ENCODE peak calls at places on chromosomes 7 and 10, in eight cellular contexts. J, B, Q, O, N, U, Z and P are unnamed samples.

GRCh38 chr7:22935269-22935668 is 78.7 kb downstream of the HYCC1 start:
- DNase-seq in J (no peak), B (no peak), Q (no peak), O (peak; percentile 19), N (no peak), U (no peak), Z (no peak), P (peak; percentile 54)

GRCh38 chr10:67883710-67884312 is 645 bp upstream of the SIRT1 start:
- DNase-seq in J (no peak), B (no peak), Q (no peak), O (peak; percentile 57), N (no peak), U (peak; percentile 16), Z (no peak), P (no peak)

GRCh38 chr10:25758041-25758457 is 176.0 kb upstream of the MYO3A start:
- DNase-seq in J (no peak), B (no peak), Q (no peak), O (peak; percentile 20), N (peak; percentile 40), U (no peak), Z (no peak), P (no peak)

GRCh38 chr7:122885583-122886356 is 490 bp downstream of the CADPS2 start:
- DNase-seq in J (peak; percentile 67), B (peak; percentile 66), Q (peak; percentile 61), O (peak; percentile 52), N (peak; percentile 51), U (no peak), Z (peak; percentile 72), P (peak; percentile 42)

GRCh38 chr7:27143950-27144798 is 693 bp upstream of the HOXA5 start:
- DNase-seq in J (peak; percentile 64), B (no peak), Q (no peak), O (no peak), N (no peak), U (no peak), Z (peak; percentile 61), P (no peak)

GRCh38 chr7:151761256-151761655 is 115.7 kb downstream of the PRKAG2 start:
- DNase-seq in J (no peak), B (no peak), Q (no peak), O (no peak), N (no peak), U (no peak), Z (no peak), P (no peak)

GRCh38 chr10:12081879-12082560 is 13.3 kb downstream of the DHTKD1 start:
- DNase-seq in J (no peak), B (no peak), Q (no peak), O (peak; percentile 61), N (peak; percentile 86), U (no peak), Z (no peak), P (no peak)

GRCh38 chr10:76033457-76034196 is 602.2 kb downstream of the LRMDA start:
- DNase-seq in J (no peak), B (no peak), Q (no peak), O (peak; percentile 86), N (peak; percentile 2), U (no peak), Z (no peak), P (peak; percentile 80)

GRCh38 chr7:158934628-158935027 is 78.3 kb downstream of the DYNC2I1 start:
- DNase-seq in J (no peak), B (no peak), Q (no peak), O (no peak), N (no peak), U (no peak), Z (no peak), P (no peak)

GRCh38 chr10:119700321-119700954 is 25.4 kb upstream of the INPP5F start:
- DNase-seq in J (no peak), B (no peak), Q (no peak), O (no peak), N (no peak), U (no peak), Z (no peak), P (no peak)

GRCh38 chr10:43047288-43047970 is 29.4 kb upstream of the RET start:
- DNase-seq in J (peak; percentile 54), B (no peak), Q (no peak), O (no peak), N (no peak), U (no peak), Z (no peak), P (no peak)

GRCh38 chr7:114631249-114631822 is 216.7 kb downstream of the FOXP2 start:
- DNase-seq in J (no peak), B (no peak), Q (no peak), O (no peak), N (no peak), U (no peak), Z (no peak), P (no peak)

GRCh38 chr10:74310652-74311257 is 159.7 kb downstream of the ADK start:
- DNase-seq in J (no peak), B (no peak), Q (no peak), O (no peak), N (no peak), U (no peak), Z (no peak), P (no peak)

GRCh38 chr7:110386914-110387313 is 704.0 kb upstream of the LRRN3 start:
- DNase-seq in J (no peak), B (no peak), Q (no peak), O (peak; percentile 27), N (peak; percentile 65), U (peak; percentile 12), Z (no peak), P (peak; percentile 0)

GRCh38 chr7:137890449-137890916 is 43.7 kb upstream of the DGKI start:
- DNase-seq in J (no peak), B (no peak), Q (no peak), O (no peak), N (no peak), U (no peak), Z (no peak), P (no peak)

GRCh38 chr10:96301616-96302015 is 2.6 kb upstream of the DNTT start:
- DNase-seq in J (no peak), B (no peak), Q (no peak), O (no peak), N (no peak), U (no peak), Z (no peak), P (no peak)

GRCh38 chr10:96306516-96306915 is 2.3 kb downstream of the DNTT start:
- DNase-seq in J (peak; percentile 85), B (peak; percentile 70), Q (peak; percentile 55), O (no peak), N (no peak), U (no peak), Z (no peak), P (peak; percentile 63)

GRCh38 chr10:96299383-96299782 is 4.9 kb upstream of the DNTT start:
- DNase-seq in J (no peak), B (no peak), Q (no peak), O (no peak), N (no peak), U (no peak), Z (no peak), P (no peak)

GRCh38 chr10:96305019-96305418 is 785 bp downstream of the DNTT start:
- DNase-seq in J (no peak), B (no peak), Q (no peak), O (no peak), N (no peak), U (no peak), Z (no peak), P (no peak)

GRCh38 chr10:96304241-96304640 is at the start of gene DNTT:
- DNase-seq in J (no peak), B (no peak), Q (no peak), O (no peak), N (no peak), U (no peak), Z (no peak), P (no peak)
- H3K4me3 ChIP-seq in J (no peak within 1 kb of the TSS), B (no peak within 1 kb of the TSS), Q (no peak within 1 kb of the TSS), O (no peak within 1 kb of the TSS), N (no peak within 1 kb of the TSS), U (no peak within 1 kb of the TSS), Z (no peak within 1 kb of the TSS), P (no peak within 1 kb of the TSS)

DNA sequence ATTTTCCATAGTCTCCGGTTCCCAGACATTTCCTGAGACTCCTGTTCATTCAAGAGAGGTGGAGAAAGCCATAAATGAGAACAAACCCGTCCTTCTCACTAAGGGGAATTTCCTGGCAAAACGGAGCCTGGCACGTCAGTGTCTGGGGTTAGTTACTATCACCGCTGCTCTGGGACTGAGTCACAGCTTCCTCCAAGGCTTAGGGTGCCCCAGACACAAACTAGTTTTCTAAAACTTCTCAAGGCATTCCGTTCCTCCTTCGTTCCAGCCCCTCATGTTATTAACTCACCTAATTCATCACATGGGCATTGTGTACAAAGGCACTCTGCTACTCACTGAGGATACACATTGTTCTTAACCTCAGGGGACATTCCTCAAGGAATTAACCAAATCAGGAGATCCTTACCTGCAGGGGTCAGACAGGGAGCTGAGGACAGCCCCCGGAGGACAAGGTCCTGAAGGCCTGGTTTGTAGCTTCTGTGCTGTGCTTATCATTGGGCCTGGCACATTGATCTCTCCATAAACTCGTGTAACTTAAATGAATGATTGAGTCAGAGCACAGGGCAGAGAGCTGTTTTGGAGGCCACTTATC is 103.0 kb upstream of the KLF6 start:
- DNase-seq in J (peak; percentile 83), B (peak; percentile 86), Q (no peak), O (peak; percentile 97), N (peak; percentile 96), U (peak; percentile 46), Z (no peak), P (peak; percentile 85)
- H3K4me3 ChIP-seq in J (no peak overlapping the region), B (peak overlapping the region; percentile 18), Q (no peak overlapping the region), O (peak overlapping the region; percentile 58), N (no peak overlapping the region), U (no peak overlapping the region), Z (no peak overlapping the region), P (no peak overlapping the region)

DNA sequence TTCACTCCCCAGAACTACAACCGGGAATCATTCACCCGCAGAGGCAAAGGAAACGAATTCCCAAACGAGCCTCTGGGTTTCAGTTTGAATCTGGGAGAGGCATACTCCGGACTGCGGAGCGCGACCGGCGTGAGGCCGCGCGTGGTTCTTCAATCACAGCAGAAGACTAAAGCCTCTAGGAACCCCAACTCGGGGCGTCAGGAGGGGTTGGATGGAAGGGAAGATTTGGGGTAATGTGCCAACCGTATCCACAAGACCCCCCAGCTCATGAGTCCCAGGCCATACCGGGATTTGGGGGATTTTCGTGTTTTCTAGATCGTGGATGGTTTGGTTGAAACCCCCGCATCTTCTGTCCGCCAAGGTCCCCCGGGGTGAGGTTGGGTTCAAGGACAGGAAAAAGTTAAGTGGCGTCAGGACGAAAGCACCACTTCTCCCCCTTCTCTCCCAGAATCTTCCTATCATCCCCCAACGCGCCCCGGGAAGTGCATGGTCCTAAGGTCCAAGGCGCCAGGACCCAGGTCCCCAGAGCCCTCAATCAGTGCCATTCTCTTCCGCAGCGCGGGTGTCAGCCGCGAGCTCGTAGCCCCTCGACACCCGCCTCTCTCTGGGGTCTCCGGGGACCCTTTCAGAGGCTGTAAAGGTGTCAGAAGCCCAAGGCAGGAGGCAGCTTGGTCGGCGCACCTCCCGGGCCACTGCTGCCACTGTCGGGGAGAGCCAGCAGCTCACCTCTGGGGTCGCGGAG is 1.7 kb downstream of the MKX start:
- DNase-seq in J (peak; percentile 65), B (peak; percentile 70), Q (no peak), O (peak; percentile 69), N (no peak), U (no peak), Z (peak; percentile 47), P (no peak)
- H3K4me3 ChIP-seq in J (peak overlapping the region; percentile 67), B (peak overlapping the region; percentile 87), Q (peak overlapping the region; percentile 68), O (peak overlapping the region; percentile 77), N (peak overlapping the region; percentile 52), U (peak overlapping the region; percentile 96), Z (peak overlapping the region; percentile 73), P (peak overlapping the region; percentile 79)

DNA sequence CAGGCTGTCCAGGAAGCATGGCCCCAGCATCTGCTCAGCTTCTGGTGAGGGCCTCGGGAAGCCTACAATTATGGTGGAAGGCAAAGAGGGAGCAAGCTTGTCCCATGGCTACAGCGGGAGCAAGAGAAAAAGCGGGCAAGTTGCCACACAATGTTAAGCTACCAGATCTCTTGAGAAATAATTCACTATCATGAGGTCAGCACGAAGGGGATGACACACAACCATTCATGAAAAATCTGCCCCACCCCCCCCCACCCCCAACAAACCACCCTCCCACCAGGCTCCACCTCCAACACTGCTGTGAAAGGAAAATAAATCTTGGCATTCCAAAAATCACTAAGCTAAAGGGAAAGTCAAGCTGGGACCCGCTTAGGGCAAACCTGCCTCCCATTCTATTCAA is 545.8 kb upstream of the NRP1 start:
- DNase-seq in J (no peak), B (no peak), Q (no peak), O (no peak), N (no peak), U (no peak), Z (no peak), P (no peak)
- H3K4me3 ChIP-seq in J (no peak overlapping the region), B (no peak overlapping the region), Q (no peak overlapping the region), O (no peak overlapping the region), N (no peak overlapping the region), U (no peak overlapping the region), Z (no peak overlapping the region), P (no peak overlapping the region)